ENCODE peak calls at places on chromosomes 16 and 17, in seven cellular contexts. F, O, Y, E, K, X and G are unnamed samples.
A peak's percentile ranks its signal among the peaks of the same experiment; 100 is the strongest.

GRCh38 chr17:4530799-4531730 is 24.1 kb downstream of the MYBBP1A start:
- DNase-seq in F (no peak), O (no peak), Y (no peak), E (no peak), K (no peak), X (no peak), G (no peak)

GRCh38 chr17:61330174-61331150 is 69.2 kb upstream of the TBX2 start:
- DNase-seq in F (no peak), O (no peak), Y (peak; percentile 55), E (no peak), K (no peak), X (no peak), G (no peak)

GRCh38 chr17:79839363-79840203 is at the start of gene CBX4:
- DNase-seq in F (peak; percentile 93), O (peak; percentile 98), Y (peak; percentile 98), E (peak; percentile 93), K (peak; percentile 93), X (peak; percentile 96), G (peak; percentile 74)

GRCh38 chr17:61410555-61411089 is 11.0 kb downstream of the TBX2 start:
- DNase-seq in F (peak; percentile 86), O (peak; percentile 63), Y (peak; percentile 92), E (peak; percentile 43), K (peak; percentile 68), X (peak; percentile 81), G (no peak)

GRCh38 chr17:19409509-19409908 is 1.5 kb upstream of the RNF112 start:
- DNase-seq in F (no peak), O (no peak), Y (no peak), E (peak; percentile 58), K (no peak), X (no peak), G (no peak)

GRCh38 chr17:45261577-45262515 is at the start of gene SPATA32:
- DNase-seq in F (no peak), O (peak; percentile 69), Y (peak; percentile 74), E (peak; percentile 17), K (peak; percentile 69), X (peak; percentile 74), G (no peak)

GRCh38 chr16:71794018-71794417 is 14.6 kb downstream of the AP1G1 start:
- DNase-seq in F (no peak), O (no peak), Y (no peak), E (no peak), K (no peak), X (no peak), G (no peak)

GRCh38 chr17:63635787-63636186 is 13.6 kb downstream of the MAP3K3 start:
- DNase-seq in F (no peak), O (no peak), Y (no peak), E (no peak), K (no peak), X (no peak), G (no peak)

GRCh38 chr17:9223531-9223930 is 202.2 kb downstream of the NTN1 start:
- DNase-seq in F (no peak), O (no peak), Y (no peak), E (no peak), K (no peak), X (no peak), G (no peak)

GRCh38 chr17:20852541-20853370 is 190.1 kb downstream of the USP22 start:
- DNase-seq in F (peak; percentile 61), O (no peak), Y (peak; percentile 67), E (no peak), K (no peak), X (no peak), G (no peak)

GRCh38 chr17:30716461-30717289 is 107.8 kb downstream of the CRLF3 start:
- DNase-seq in F (no peak), O (no peak), Y (peak; percentile 55), E (peak; percentile 26), K (no peak), X (no peak), G (no peak)

GRCh38 chr16:63998-64913 is 8.2 kb downstream of the RHBDF1 start:
- DNase-seq in F (no peak), O (peak; percentile 31), Y (no peak), E (no peak), K (no peak), X (no peak), G (no peak)

GRCh38 chr17:67151717-67152116 is 93.3 kb downstream of the HELZ start:
- DNase-seq in F (no peak), O (no peak), Y (no peak), E (peak; percentile 15), K (no peak), X (no peak), G (no peak)

GRCh38 chr17:49498037-49498615 is 3.0 kb downstream of the NGFR start:
- DNase-seq in F (no peak), O (no peak), Y (no peak), E (no peak), K (no peak), X (no peak), G (no peak)

DNA sequence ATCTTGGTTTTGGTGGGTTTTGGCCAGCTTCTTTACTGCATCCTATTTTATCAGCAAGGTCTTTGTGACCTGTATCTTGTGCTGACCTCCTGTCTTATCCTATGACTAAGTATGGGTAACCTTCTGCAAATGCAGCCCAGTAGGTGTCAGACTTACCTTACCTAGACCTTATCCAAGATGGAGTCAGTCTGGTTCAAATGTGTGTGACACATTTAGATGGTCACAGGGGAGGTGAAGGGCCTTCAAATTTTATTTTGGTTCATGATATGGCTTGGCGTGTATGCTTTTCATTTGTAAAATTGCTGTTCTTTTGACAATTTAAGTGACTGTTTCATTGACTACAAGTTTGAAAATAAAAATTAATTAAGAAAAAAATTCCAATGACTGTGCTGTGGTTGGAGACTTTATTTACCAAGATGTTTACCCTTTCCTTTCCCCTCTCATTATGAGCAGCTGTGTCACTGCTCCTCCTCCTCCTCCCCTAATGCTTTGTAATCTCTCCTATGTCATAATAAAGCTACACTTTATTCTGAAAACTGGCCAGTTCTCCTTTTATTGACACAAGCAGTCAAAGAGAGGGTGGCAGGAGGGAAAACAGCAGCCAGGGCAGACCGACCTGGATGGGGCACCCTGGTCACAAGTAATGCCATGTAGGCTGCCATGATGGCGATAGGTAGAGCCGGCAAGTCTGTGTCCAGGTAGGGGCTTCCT is 49.4 kb downstream of the TNFRSF13B start:
- DNase-seq in F (no peak), O (no peak), Y (no peak), E (no peak), K (no peak), X (no peak), G (no peak)
- TF ChIP-seq CTCF in F (no peak), O (no peak), Y (no peak), E (no peak), K (no peak), X (no peak), G (no peak)

GRCh38 chr16:1193143-1193824 is 31.8 kb downstream of the TPSG1 start:
- DNase-seq in F (no peak), O (no peak), Y (no peak), E (no peak), K (no peak), X (no peak), G (no peak)

GRCh38 chr16:1184980-1185379 is 32.1 kb downstream of the CACNA1H start:
- DNase-seq in F (no peak), O (no peak), Y (no peak), E (no peak), K (no peak), X (no peak), G (no peak)

GRCh38 chr16:1188781-1189189 is 35.9 kb downstream of the CACNA1H start:
- DNase-seq in F (peak; percentile 60), O (peak; percentile 75), Y (no peak), E (peak; percentile 13), K (peak; percentile 18), X (peak; percentile 42), G (no peak)

GRCh38 chr16:1192384-1193073 is 32.5 kb downstream of the TPSG1 start:
- DNase-seq in F (no peak), O (no peak), Y (no peak), E (no peak), K (no peak), X (no peak), G (no peak)

GRCh38 chr16:1189455-1189854 is 35.6 kb downstream of the TPSG1 start:
- DNase-seq in F (no peak), O (no peak), Y (no peak), E (no peak), K (no peak), X (no peak), G (no peak)
- TF ChIP-seq CTCF in F (no peak), O (no peak), Y (no peak), E (no peak), K (no peak), X (no peak), G (no peak)

DNA sequence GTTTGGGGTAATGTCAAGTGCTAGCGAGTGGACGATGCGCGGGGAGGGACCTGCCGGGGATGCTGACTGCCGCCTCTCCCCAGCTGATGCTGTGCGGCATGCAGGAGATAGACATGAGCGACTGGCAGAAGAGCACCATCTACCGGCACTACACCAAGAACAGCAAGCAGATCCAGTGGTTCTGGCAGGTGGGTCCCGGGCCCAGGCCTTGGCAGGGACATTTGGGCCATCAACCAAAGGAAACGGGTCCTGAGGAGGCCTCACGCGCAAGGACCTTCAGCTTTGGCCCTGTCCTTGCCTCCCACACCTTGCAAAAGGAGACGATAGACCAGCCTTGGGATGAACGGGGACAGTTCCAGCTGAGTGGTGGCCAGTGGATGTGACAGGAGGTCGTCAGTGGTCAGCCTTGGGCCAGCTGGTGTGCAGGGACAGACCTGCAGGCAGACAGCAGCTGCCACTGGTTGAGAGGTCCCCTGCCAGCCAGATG is 13.6 kb upstream of the CLEC18A start:
- DNase-seq in F (no peak), O (no peak), Y (peak; percentile 63), E (no peak), K (no peak), X (no peak), G (no peak)
- TF ChIP-seq CTCF in F (no peak), O (no peak), Y (no peak), E (peak; percentile 9), K (no peak), X (no peak), G (no peak)

GRCh38 chr16:4175849-4176248 is 59.6 kb upstream of the ADCY9 start:
- DNase-seq in F (no peak), O (no peak), Y (no peak), E (peak; percentile 13), K (no peak), X (no peak), G (no peak)

GRCh38 chr16:4169415-4169814 is 53.2 kb upstream of the ADCY9 start:
- DNase-seq in F (no peak), O (no peak), Y (no peak), E (no peak), K (no peak), X (no peak), G (no peak)

GRCh38 chr16:4176794-4177438 is 60.7 kb upstream of the ADCY9 start:
- DNase-seq in F (peak; percentile 69), O (no peak), Y (no peak), E (peak; percentile 57), K (no peak), X (no peak), G (no peak)

DNA sequence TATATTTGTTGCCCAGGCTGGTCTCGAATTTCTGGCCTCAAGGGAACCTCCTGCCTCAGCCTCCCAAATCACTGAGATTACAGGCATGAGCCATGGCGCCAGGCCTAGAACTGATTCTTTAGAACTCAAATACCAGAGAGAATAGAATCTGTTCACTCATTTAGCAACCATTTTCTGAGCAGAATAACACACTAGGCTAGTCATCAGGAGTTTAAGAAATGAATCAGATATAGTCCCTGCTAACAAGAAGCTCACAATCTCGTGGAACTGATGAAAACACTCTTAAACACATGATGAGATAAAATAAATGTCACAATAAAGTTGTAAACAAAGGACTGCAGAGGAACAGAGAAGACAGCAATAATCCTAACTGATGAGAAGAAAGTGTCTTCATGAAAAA is 55.8 kb upstream of the ADCY9 start:
- DNase-seq in F (no peak), O (no peak), Y (no peak), E (peak; percentile 77), K (no peak), X (no peak), G (no peak)
- TF ChIP-seq CTCF in F (no peak), O (no peak), Y (no peak), E (no peak), K (no peak), X (no peak), G (no peak)

GRCh38 chr16:11315499-11315898 is 29.8 kb upstream of the RMI2 start:
- DNase-seq in F (peak; percentile 79), O (no peak), Y (no peak), E (no peak), K (no peak), X (no peak), G (no peak)
- TF ChIP-seq CTCF in F (no peak), O (no peak), Y (no peak), E (no peak), K (no peak), X (no peak), G (no peak)